ENCODE peak calls at places on chromosomes 13 and 19, in seven cellular contexts. B is brain microvascular endothelial cell, S is suprapubic skin, G is PC-3, M is A673, I is upper lobe of right lung, Z is lower lobe of right lung. Q is an unnamed sample.

GRCh38 chr13:76245216-76245615 is 609.1 kb downstream of the LMO7 start:
- DNase-seq in I (no peak), S (no peak), Z (no peak), G (no peak), M (no peak), B (no peak), Q (no peak)

GRCh38 chr13:33817513-33817842 is 471 bp upstream of the RFC3 start:
- DNase-seq in B (no peak), Z (no peak), I (no peak), G (no peak), S (no peak), M (no peak), Q (no peak)

GRCh38 chr13:39770514-39770913 is 115.1 kb downstream of the COG6 start:
- DNase-seq in M (no peak), I (no peak), B (no peak), S (no peak), G (no peak), Z (no peak), Q (no peak)

GRCh38 chr13:91136806-91137205 is 210.7 kb upstream of the MIR17HG start:
- DNase-seq in S (no peak), B (no peak), M (no peak), G (no peak), Z (no peak), I (no peak), Q (no peak)

GRCh38 chr13:86882835-86883234 is 788.3 kb upstream of the SLITRK5 start:
- DNase-seq in M (no peak), G (no peak), I (no peak), B (no peak), Z (no peak), S (no peak), Q (no peak)

GRCh38 chr19:32662186-32662585 is 12.8 kb downstream of the ANKRD27 start:
- DNase-seq in I (no peak), G (no peak), M (no peak), B (peak; percentile 50), S (no peak), Z (no peak), Q (no peak)

GRCh38 chr13:24921003-24921402 is 157.0 kb downstream of the RNF17 start:
- DNase-seq in B (no peak), I (no peak), G (peak; percentile 22), Z (no peak), S (no peak), M (no peak), Q (no peak)

GRCh38 chr19:33368074-33368864 is 5.2 kb upstream of the CEBPG start:
- DNase-seq in M (no peak), Z (no peak), I (no peak), G (peak; percentile 77), B (peak; percentile 36), S (no peak), Q (no peak)

GRCh38 chr13:60165391-60166099 is 1.8 kb upstream of the DIAPH3 start:
- DNase-seq in G (no peak), B (no peak), I (no peak), M (no peak), S (no peak), Z (no peak), Q (no peak)

GRCh38 chr19:3670796-3671679 is 29.2 kb downstream of the PIP5K1C start:
- DNase-seq in Z (peak; percentile 69), B (peak; percentile 56), M (no peak), S (no peak), I (peak; percentile 75), G (no peak), Q (no peak)

GRCh38 chr13:75469087-75469486 is 12.9 kb downstream of the TBC1D4 start:
- DNase-seq in G (no peak), S (no peak), I (no peak), Z (no peak), M (peak; percentile 65), B (no peak), Q (no peak)

GRCh38 chr19:41328157-41328817 is 18.3 kb downstream of the CCDC97 start:
- DNase-seq in G (no peak), M (no peak), B (no peak), S (no peak), I (no peak), Z (no peak), Q (no peak)

GRCh38 chr13:40406405-40407138 is 259.9 kb downstream of the FOXO1 start:
- DNase-seq in I (no peak), S (no peak), M (no peak), B (peak; percentile 78), G (peak; percentile 79), Z (no peak), Q (no peak)

GRCh38 chr19:34335914-34336313 is 29.1 kb upstream of the GPI start:
- DNase-seq in Z (no peak), G (no peak), M (no peak), I (no peak), B (no peak), S (no peak), Q (no peak)

GRCh38 chr13:50124536-50125305 is 109.5 kb downstream of the KCNRG start:
- DNase-seq in G (peak; percentile 25), B (no peak), Z (peak; percentile 98), S (peak; percentile 98), I (no peak), M (peak; percentile 97), Q (no peak)

GRCh38 chr19:44767295-44768180 is 10.2 kb upstream of the CBLC start:
- DNase-seq in Z (no peak), M (no peak), B (no peak), S (no peak), G (no peak), I (no peak), Q (no peak)

GRCh38 chr13:23679214-23679613 is 109.0 kb downstream of the TNFRSF19 start:
- DNase-seq in B (peak; percentile 59), M (no peak), G (peak; percentile 87), S (no peak), I (no peak), Z (no peak), Q (no peak)

GRCh38 chr19:48553676-48554384 is 1.9 kb downstream of the SULT2B1 start:
- DNase-seq in I (no peak), M (no peak), G (peak; percentile 43), Z (peak; percentile 55), S (no peak), B (peak; percentile 45), Q (no peak)

GRCh38 chr19:46049597-46049996 is 8.8 kb upstream of the IGFL4 start:
- DNase-seq in S (no peak), I (no peak), Z (no peak), G (no peak), B (no peak), M (peak; percentile 23), Q (no peak)

GRCh38 chr13:32267836-32268439 is 47.2 kb downstream of the ZAR1L start:
- DNase-seq in I (peak; percentile 69), G (peak; percentile 65), B (no peak), S (no peak), M (no peak), Z (no peak), Q (no peak)

GRCh38 chr19:10346509-10346908 is 7.1 kb upstream of the ICAM3 start:
- DNase-seq in I (peak; percentile 83), M (no peak), Z (peak; percentile 84), S (no peak), B (peak; percentile 13), G (no peak), Q (no peak)

GRCh38 chr19:49390131-49390977 is 2.3 kb downstream of the KASH5 start:
- DNase-seq in G (no peak), S (no peak), B (no peak), M (no peak), Z (no peak), I (no peak), Q (no peak)

GRCh38 chr13:109910131-109910530 is 123.7 kb upstream of the IRS2 start:
- DNase-seq in M (no peak), Z (no peak), I (no peak), B (no peak), S (no peak), G (no peak), Q (no peak)

GRCh38 chr13:91056746-91057145 is 290.7 kb upstream of the MIR17HG start:
- DNase-seq in M (no peak), Z (no peak), B (no peak), S (no peak), G (no peak), I (no peak), Q (no peak)

GRCh38 chr13:70042193-70042592 is 65.4 kb upstream of the ATXN8OS start:
- DNase-seq in G (no peak), I (no peak), S (no peak), M (no peak), Z (no peak), B (no peak), Q (no peak)

DNA sequence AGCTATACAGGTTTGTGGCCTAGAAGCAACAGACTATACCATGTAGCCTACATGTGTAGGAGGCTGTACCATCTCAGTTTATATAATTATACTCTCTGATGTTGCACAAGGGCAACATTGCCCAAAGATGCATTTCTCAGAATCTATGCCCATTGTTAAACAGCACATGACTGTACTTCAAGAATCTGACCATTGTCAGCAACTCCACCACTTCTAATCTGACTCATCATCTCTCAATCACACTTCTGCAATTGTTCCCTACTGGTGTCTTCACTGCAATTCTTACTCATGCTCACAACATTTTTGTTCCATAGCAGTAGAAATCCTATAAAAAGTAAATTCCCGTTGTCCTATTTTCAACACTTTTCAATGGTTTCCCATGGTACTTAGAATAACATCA is 63.9 kb upstream of the ATXN8OS start:
- DNase-seq in Z (no peak), G (peak; percentile 8), M (no peak), B (no peak), I (no peak), S (no peak), Q (no peak)
- H3K27ac ChIP-seq in Z (no peak overlapping the region), G (no peak overlapping the region), M (no peak overlapping the region), B (no peak overlapping the region), I (no peak overlapping the region), S (no peak overlapping the region), Q (no peak overlapping the region)

GRCh38 chr19:16000024-16000687 is 51.3 kb downstream of the OR10H4 start:
- DNase-seq in M (no peak), B (no peak), Z (no peak), G (no peak), I (no peak), S (no peak), Q (no peak)

GRCh38 chr19:16002380-16002779 is 53.6 kb downstream of the OR10H4 start:
- DNase-seq in S (no peak), M (no peak), B (no peak), I (no peak), G (no peak), Z (no peak), Q (no peak)

GRCh38 chr19:16002985-16003384 is 54.2 kb downstream of the OR10H4 start:
- DNase-seq in S (no peak), B (no peak), G (no peak), I (no peak), M (no peak), Z (no peak), Q (no peak)

GRCh38 chr19:15998166-15998565 is 49.4 kb downstream of the OR10H4 start:
- DNase-seq in Z (no peak), S (no peak), I (no peak), M (no peak), G (no peak), B (no peak), Q (no peak)

GRCh38 chr19:16001481-16002312 is 52.9 kb downstream of the OR10H4 start:
- DNase-seq in M (no peak), G (peak; percentile 15), I (no peak), S (no peak), B (peak; percentile 54), Z (no peak), Q (no peak)
- H3K4me3 ChIP-seq in M (no peak overlapping the region), G (peak overlapping the region; percentile 56), I (peak overlapping the region; percentile 32), S (peak overlapping the region; percentile 42), B (peak overlapping the region; percentile 39), Z (peak overlapping the region; percentile 41), Q (peak overlapping the region; percentile 44)

GRCh38 chr19:50922316-50922853 is 11.2 kb upstream of the KLK4 start:
- DNase-seq in I (peak; percentile 77), G (peak; percentile 96), Z (peak; percentile 68), S (no peak), M (peak; percentile 88), B (peak; percentile 37), Q (no peak)
- H3K27ac ChIP-seq in I (no peak overlapping the region), G (no peak overlapping the region), Z (no peak overlapping the region), S (no peak overlapping the region), M (no peak overlapping the region), B (no peak overlapping the region), Q (no peak overlapping the region)

GRCh38 chr13:95707442-95708389 is 30.8 kb downstream of the DNAJC3 start:
- DNase-seq in Z (no peak), I (no peak), S (no peak), B (no peak), G (no peak), M (no peak), Q (no peak)
- H3K4me3 ChIP-seq in Z (no peak overlapping the region), I (no peak overlapping the region), S (no peak overlapping the region), B (no peak overlapping the region), G (no peak overlapping the region), M (no peak overlapping the region), Q (no peak overlapping the region)

Q was measured in vagina.